ENCODE peak calls at places on chromosome 9, in four cellular contexts. One of them, this sample, is unnamed.

GRCh38 chr9:105114956-105115728 is 129.3 kb upstream of the SLC44A1 start:
- DNase-seq in A549: no peak
- DNase-seq in HepG2: no peak
- DNase-seq in K562: no peak
- DNase-seq in this sample: no peak

GRCh38 chr9:101572316-101572715 is 22.5 kb downstream of the PPP3R2 start:
- DNase-seq in HepG2: no peak
- DNase-seq in K562: no peak
- DNase-seq in A549: no peak
- DNase-seq in this sample: no peak

GRCh38 chr9:12554636-12555035 is 138.5 kb upstream of the TYRP1 start:
- DNase-seq in A549: no peak
- DNase-seq in K562: no peak
- DNase-seq in HepG2: peak; percentile 5
- DNase-seq in this sample: no peak

GRCh38 chr9:127457191-127457878 is 6.0 kb downstream of the LRSAM1 start:
- DNase-seq in HepG2: no peak
- DNase-seq in A549: no peak
- DNase-seq in K562: no peak
- DNase-seq in this sample: peak; percentile 31

GRCh38 chr9:38083858-38084555 is 15.0 kb upstream of the SHB start:
- DNase-seq in A549: no peak
- DNase-seq in HepG2: no peak
- DNase-seq in K562: no peak
- DNase-seq in this sample: no peak

GRCh38 chr9:112061152-112061740 is 113.9 kb downstream of the SUSD1 start:
- DNase-seq in K562: peak; percentile 49
- DNase-seq in A549: peak; percentile 81
- DNase-seq in HepG2: peak; percentile 56
- DNase-seq in this sample: no peak

GRCh38 chr9:121023064-121023463 is 27.0 kb downstream of the C5 start:
- DNase-seq in HepG2: peak; percentile 31
- DNase-seq in A549: peak; percentile 27
- DNase-seq in K562: no peak
- DNase-seq in this sample: no peak

GRCh38 chr9:117679425-117679824 is 24.8 kb upstream of the TLR4 start:
- DNase-seq in K562: no peak
- DNase-seq in HepG2: no peak
- DNase-seq in A549: no peak
- DNase-seq in this sample: no peak

GRCh38 chr9:13331320-13331719 is 51.8 kb upstream of the MPDZ start:
- DNase-seq in K562: no peak
- DNase-seq in HepG2: no peak
- DNase-seq in A549: no peak
- DNase-seq in this sample: no peak

GRCh38 chr9:111868475-111868874 is 28.1 kb upstream of the UGCG start:
- DNase-seq in HepG2: no peak
- DNase-seq in K562: no peak
- DNase-seq in A549: no peak
- DNase-seq in this sample: peak; percentile 51

GRCh38 chr9:34536685-34537084 is 13.9 kb upstream of the ENHO start:
- DNase-seq in A549: no peak
- DNase-seq in HepG2: no peak
- DNase-seq in K562: no peak
- DNase-seq in this sample: no peak

GRCh38 chr9:35680331-35681105 is 6.8 kb downstream of the CA9 start:
- DNase-seq in K562: no peak
- DNase-seq in A549: no peak
- DNase-seq in HepG2: no peak
- DNase-seq in this sample: peak; percentile 70

GRCh38 chr9:27413507-27414214 is 110.4 kb upstream of the IFNK start:
- DNase-seq in A549: no peak
- DNase-seq in HepG2: no peak
- DNase-seq in K562: no peak
- DNase-seq in this sample: no peak

GRCh38 chr9:35277649-35278359 is 116.0 kb downstream of the UNC13B start:
- DNase-seq in A549: no peak
- DNase-seq in HepG2: no peak
- DNase-seq in K562: no peak
- DNase-seq in this sample: no peak

GRCh38 chr9:77021928-77022782 is 2.7 kb downstream of the FOXB2 start:
- DNase-seq in HepG2: no peak
- DNase-seq in K562: no peak
- DNase-seq in A549: no peak
- DNase-seq in this sample: no peak

GRCh38 chr9:88173378-88173999 is 35.2 kb upstream of the SPATA31C2 start:
- DNase-seq in HepG2: peak; percentile 80
- DNase-seq in A549: peak; percentile 21
- DNase-seq in K562: peak; percentile 43
- DNase-seq in this sample: peak; percentile 66

GRCh38 chr9:33748633-33749304 is 46.6 kb upstream of the PRSS3 start:
- DNase-seq in HepG2: no peak
- DNase-seq in K562: no peak
- DNase-seq in A549: no peak
- DNase-seq in this sample: no peak

GRCh38 chr9:124041817-124042116 is 30.2 kb downstream of the LHX2 start:
- DNase-seq in K562: no peak
- DNase-seq in A549: no peak
- DNase-seq in HepG2: no peak
- DNase-seq in this sample: no peak

GRCh38 chr9:126791406-126792230 is 13.2 kb upstream of the ZBTB43 start:
- DNase-seq in A549: peak; percentile 87
- DNase-seq in HepG2: peak; percentile 49
- DNase-seq in K562: no peak
- DNase-seq in this sample: no peak

GRCh38 chr9:93110400-93110855 is 14.4 kb downstream of the CARD19 start:
- DNase-seq in HepG2: no peak
- DNase-seq in A549: no peak
- DNase-seq in K562: no peak
- DNase-seq in this sample: no peak

GRCh38 chr9:130780865-130781504 is 54.1 kb upstream of the ABL1 start:
- DNase-seq in HepG2: no peak
- DNase-seq in K562: no peak
- DNase-seq in A549: peak; percentile 62
- DNase-seq in this sample: no peak

GRCh38 chr9:16598316-16598715 is 272.2 kb downstream of the BNC2 start:
- DNase-seq in HepG2: no peak
- DNase-seq in A549: no peak
- DNase-seq in K562: no peak
- DNase-seq in this sample: no peak

GRCh38 chr9:95025213-95026170 is 292.0 kb downstream of the FANCC start:
- DNase-seq in A549: no peak
- DNase-seq in K562: peak; percentile 21
- DNase-seq in HepG2: peak; percentile 80
- DNase-seq in this sample: no peak

GRCh38 chr9:95023217-95024003 is 294.1 kb downstream of the FANCC start:
- DNase-seq in K562: no peak
- DNase-seq in A549: peak; percentile 81
- DNase-seq in HepG2: peak; percentile 95
- DNase-seq in this sample: no peak

GRCh38 chr9:95021166-95021886 is 294.8 kb downstream of the AOPEP start:
- DNase-seq in K562: no peak
- DNase-seq in HepG2: no peak
- DNase-seq in A549: no peak
- DNase-seq in this sample: no peak

GRCh38 chr9:95027914-95028854 is 289.3 kb downstream of the FANCC start:
- DNase-seq in HepG2: peak; percentile 39
- DNase-seq in K562: no peak
- DNase-seq in A549: no peak
- DNase-seq in this sample: no peak

GRCh38 chr9:95024097-95024671 is 293.3 kb downstream of the FANCC start:
- DNase-seq in K562: no peak
- DNase-seq in HepG2: peak; percentile 84
- DNase-seq in A549: no peak
- DNase-seq in this sample: no peak
- TF ChIP-seq HMGXB4 in K562: no peak
- TF ChIP-seq HMGXB4 in HepG2: peak; percentile 23
- TF ChIP-seq HMGXB4 in A549: no peak
- TF ChIP-seq HMGXB4 in this sample: no peak

GRCh38 chr9:22446950-22447606 is 454 bp downstream of the DMRTA1 start:
- DNase-seq in K562: no peak
- DNase-seq in HepG2: no peak
- DNase-seq in A549: peak; percentile 72
- DNase-seq in this sample: peak; percentile 69
- TF ChIP-seq ESRRA in K562: no peak
- TF ChIP-seq ESRRA in HepG2: no peak
- TF ChIP-seq ESRRA in A549: no peak
- TF ChIP-seq ESRRA in this sample: peak; percentile 60

DNA sequence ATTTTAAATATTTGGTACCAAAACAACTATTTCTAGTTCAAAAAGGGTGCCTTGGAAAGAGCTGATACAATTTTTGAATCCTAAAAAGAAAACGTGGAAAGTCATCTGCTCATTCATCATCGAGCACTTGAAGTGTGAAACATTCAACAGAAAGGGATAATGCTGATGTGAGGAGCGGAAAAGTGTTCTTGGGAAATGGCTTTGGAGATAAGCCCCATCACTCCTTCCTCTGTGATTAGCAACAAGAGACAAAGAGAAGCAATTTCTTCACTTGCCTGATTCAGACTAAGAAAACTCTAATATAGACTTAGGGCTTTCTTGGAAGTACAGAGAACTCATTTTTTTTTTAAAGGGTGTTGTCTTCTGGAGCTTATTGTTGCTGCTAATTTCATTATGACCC is 74.9 kb downstream of the C9orf152 start:
- DNase-seq in HepG2: no peak
- DNase-seq in A549: no peak
- DNase-seq in K562: no peak
- DNase-seq in this sample: no peak
- TF ChIP-seq HMGXB4 in HepG2: no peak
- TF ChIP-seq HMGXB4 in A549: no peak
- TF ChIP-seq HMGXB4 in K562: no peak
- TF ChIP-seq HMGXB4 in this sample: no peak

GRCh38 chr9:134458111-134458845 is 132.0 kb downstream of the RXRA start:
- DNase-seq in K562: no peak
- DNase-seq in HepG2: no peak
- DNase-seq in A549: no peak
- DNase-seq in this sample: no peak

GRCh38 chr9:134460904-134461303 is 134.6 kb downstream of the RXRA start:
- DNase-seq in A549: no peak
- DNase-seq in HepG2: no peak
- DNase-seq in K562: no peak
- DNase-seq in this sample: no peak

GRCh38 chr9:134459573-134459972 is 133.3 kb downstream of the RXRA start:
- DNase-seq in K562: no peak
- DNase-seq in A549: no peak
- DNase-seq in HepG2: no peak
- DNase-seq in this sample: no peak

GRCh38 chr9:134460206-134460605 is 134.0 kb downstream of the RXRA start:
- DNase-seq in A549: no peak
- DNase-seq in HepG2: no peak
- DNase-seq in K562: no peak
- DNase-seq in this sample: no peak

GRCh38 chr9:134459164-134459563 is 132.9 kb downstream of the RXRA start:
- DNase-seq in K562: peak; percentile 47
- DNase-seq in A549: no peak
- DNase-seq in HepG2: no peak
- DNase-seq in this sample: no peak
- TF ChIP-seq ESRRA in K562: peak; percentile 57
- TF ChIP-seq ESRRA in A549: no peak
- TF ChIP-seq ESRRA in HepG2: no peak
- TF ChIP-seq ESRRA in this sample: no peak

DNA sequence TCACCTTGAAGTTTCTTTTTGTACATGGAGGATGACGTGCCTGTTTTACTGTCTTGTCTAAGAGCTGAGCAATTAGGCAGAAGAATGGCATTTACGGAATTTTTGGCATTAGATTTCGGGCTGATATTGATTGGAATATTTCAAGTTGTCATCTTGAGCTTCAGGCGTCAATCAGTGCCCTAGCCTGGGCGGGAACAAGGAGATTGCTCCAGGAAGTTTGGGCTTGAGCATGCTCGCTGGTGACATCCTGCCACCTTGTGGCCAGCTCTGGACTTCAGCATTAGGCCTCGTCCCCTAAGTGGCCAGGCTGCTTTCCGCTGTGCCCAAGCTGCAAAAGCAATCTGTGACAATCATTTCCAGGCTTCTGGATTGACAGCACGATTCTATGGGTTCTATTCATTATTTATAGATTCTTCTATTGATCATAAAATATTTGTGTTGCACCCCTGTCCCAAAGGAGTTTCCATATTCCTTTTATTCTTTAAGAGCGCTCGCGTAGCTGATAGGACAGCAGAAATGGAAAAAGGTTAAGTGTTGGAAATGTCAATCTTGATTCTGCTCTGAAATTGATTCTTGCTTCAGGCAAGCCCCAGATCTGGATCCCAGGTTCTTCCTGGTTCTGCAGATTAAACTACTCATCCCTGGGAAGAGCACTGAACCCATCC is 79.3 kb downstream of the SLC28A3 start:
- DNase-seq in A549: peak; percentile 70
- DNase-seq in K562: peak; percentile 61
- DNase-seq in HepG2: peak; percentile 50
- DNase-seq in this sample: peak; percentile 87
- TF ChIP-seq HMGXB4 in A549: no peak
- TF ChIP-seq HMGXB4 in K562: no peak
- TF ChIP-seq HMGXB4 in HepG2: peak; percentile 58
- TF ChIP-seq HMGXB4 in this sample: no peak

GRCh38 chr9:81492710-81493447 is 196.5 kb downstream of the TLE1 start:
- DNase-seq in HepG2: peak; percentile 8
- DNase-seq in K562: no peak
- DNase-seq in A549: no peak
- DNase-seq in this sample: no peak
- TF ChIP-seq ESRRA in HepG2: no peak
- TF ChIP-seq ESRRA in K562: no peak
- TF ChIP-seq ESRRA in A549: no peak
- TF ChIP-seq ESRRA in this sample: no peak

GRCh38 chr9:69758981-69759477 is 782 bp downstream of the PTAR1 start:
- DNase-seq in A549: no peak
- DNase-seq in HepG2: no peak
- DNase-seq in K562: no peak
- DNase-seq in this sample: no peak
- TF ChIP-seq HMGXB4 in A549: no peak
- TF ChIP-seq HMGXB4 in HepG2: no peak
- TF ChIP-seq HMGXB4 in K562: no peak
- TF ChIP-seq HMGXB4 in this sample: no peak